ENCODE peak calls at places on chromosomes 13 and 19, in five cellular contexts. One of them, this sample, is unnamed.

GRCh38 chr13:45441633-45442032 is 23.1 kb upstream of the COG3 start:
- DNase-seq in H9: no peak
- DNase-seq in neuronal stem cell: no peak
- DNase-seq in mesenchymal stem cell: peak
- DNase-seq in H1: no peak
- DNase-seq in this sample: no peak

GRCh38 chr13:50320297-50320862 is 305.1 kb downstream of the KCNRG start:
- DNase-seq in H9: no peak
- DNase-seq in neuronal stem cell: no peak
- DNase-seq in mesenchymal stem cell: peak
- DNase-seq in H1: no peak
- DNase-seq in this sample: no peak

GRCh38 chr13:94419304-94419943 is 60.1 kb downstream of the DCT start:
- DNase-seq in H9: no peak
- DNase-seq in neuronal stem cell: no peak
- DNase-seq in mesenchymal stem cell: peak
- DNase-seq in H1: no peak
- DNase-seq in this sample: no peak

GRCh38 chr19:4172861-4173473 is 9.4 kb downstream of the SIRT6 start:
- DNase-seq in H9: peak
- DNase-seq in neuronal stem cell: peak
- DNase-seq in mesenchymal stem cell: peak
- DNase-seq in H1: no peak
- DNase-seq in this sample: peak

GRCh38 chr19:3220576-3220975 is 3.9 kb upstream of the CELF5 start:
- DNase-seq in H9: no peak
- DNase-seq in neuronal stem cell: no peak
- DNase-seq in mesenchymal stem cell: no peak
- DNase-seq in H1: no peak
- DNase-seq in this sample: no peak

GRCh38 chr13:50241479-50241878 is 226.2 kb downstream of the KCNRG start:
- DNase-seq in H9: no peak
- DNase-seq in neuronal stem cell: no peak
- DNase-seq in mesenchymal stem cell: peak
- DNase-seq in H1: no peak
- DNase-seq in this sample: no peak

GRCh38 chr19:16025108-16026101 is 50.9 kb upstream of the TPM4 start:
- DNase-seq in H9: peak
- DNase-seq in neuronal stem cell: no peak
- DNase-seq in mesenchymal stem cell: peak
- DNase-seq in H1: no peak
- DNase-seq in this sample: peak

GRCh38 chr13:95524270-95524901 is 28.1 kb upstream of the CLDN10 start:
- DNase-seq in H9: no peak
- DNase-seq in neuronal stem cell: no peak
- DNase-seq in mesenchymal stem cell: no peak
- DNase-seq in H1: no peak
- DNase-seq in this sample: no peak

GRCh38 chr19:56476671-56477428 is at the start of gene ZNF667:
- DNase-seq in H9: no peak
- DNase-seq in neuronal stem cell: peak
- DNase-seq in mesenchymal stem cell: peak
- DNase-seq in H1: no peak
- DNase-seq in this sample: peak

GRCh38 chr13:27795718-27796019 is 3.4 kb downstream of the GSX1 start:
- DNase-seq in H9: no peak
- DNase-seq in neuronal stem cell: no peak
- DNase-seq in mesenchymal stem cell: no peak
- DNase-seq in H1: no peak
- DNase-seq in this sample: no peak

GRCh38 chr13:27794075-27794691 is 1.9 kb downstream of the GSX1 start:
- DNase-seq in H9: no peak
- DNase-seq in neuronal stem cell: no peak
- DNase-seq in mesenchymal stem cell: no peak
- DNase-seq in H1: no peak
- DNase-seq in this sample: no peak

GRCh38 chr13:27794921-27795717 is 2.8 kb downstream of the GSX1 start:
- DNase-seq in H9: peak
- DNase-seq in neuronal stem cell: no peak
- DNase-seq in mesenchymal stem cell: no peak
- DNase-seq in H1: no peak
- DNase-seq in this sample: no peak

GRCh38 chr13:27796544-27797227 is 4.4 kb downstream of the GSX1 start:
- DNase-seq in H9: no peak
- DNase-seq in neuronal stem cell: no peak
- DNase-seq in mesenchymal stem cell: no peak
- DNase-seq in H1: no peak
- DNase-seq in this sample: no peak

DNA sequence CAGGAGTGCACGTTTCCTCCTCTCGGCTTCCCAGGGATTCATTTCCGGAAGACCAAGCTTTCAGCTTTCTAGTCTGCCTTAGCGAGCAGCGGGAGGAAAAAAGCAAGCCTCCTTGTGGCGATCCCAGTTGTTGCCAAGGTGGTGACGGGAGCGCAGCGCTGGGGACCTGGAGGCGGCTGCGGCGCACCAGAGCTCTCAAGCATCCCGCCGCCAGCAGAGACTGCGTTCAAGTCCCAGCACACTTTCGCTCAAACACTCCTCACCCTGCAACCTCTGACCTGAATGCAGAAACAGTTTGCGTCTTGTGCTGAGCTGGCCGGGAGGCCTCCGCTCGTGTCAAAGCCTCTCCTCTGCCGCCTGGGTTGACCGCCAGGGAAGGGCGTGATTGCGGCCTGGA is 4.9 kb downstream of the GSX1 start:
- DNase-seq in H9: peak
- DNase-seq in neuronal stem cell: peak
- DNase-seq in mesenchymal stem cell: peak
- DNase-seq in H1: no peak
- DNase-seq in this sample: peak
- H2BK12ac ChIP-seq in H9: no peak
- H2BK12ac ChIP-seq in neuronal stem cell: no peak
- H2BK12ac ChIP-seq in mesenchymal stem cell: no peak
- H2BK12ac ChIP-seq in H1: no peak
- H2BK12ac ChIP-seq in this sample: no peak

GRCh38 chr19:18608102-18608804 is 1.7 kb upstream of the CRLF1 start:
- DNase-seq in H9: no peak
- DNase-seq in neuronal stem cell: no peak
- DNase-seq in mesenchymal stem cell: no peak
- DNase-seq in H1: no peak
- DNase-seq in this sample: no peak

GRCh38 chr19:18605546-18606280 is 886 bp downstream of the CRLF1 start:
- DNase-seq in H9: no peak
- DNase-seq in neuronal stem cell: no peak
- DNase-seq in mesenchymal stem cell: no peak
- DNase-seq in H1: no peak
- DNase-seq in this sample: no peak

GRCh38 chr19:18605196-18605545 is 1.4 kb downstream of the CRLF1 start:
- DNase-seq in H9: no peak
- DNase-seq in neuronal stem cell: no peak
- DNase-seq in mesenchymal stem cell: no peak
- DNase-seq in H1: no peak
- DNase-seq in this sample: no peak

GRCh38 chr19:18607222-18608101 is 863 bp upstream of the CRLF1 start:
- DNase-seq in H9: no peak
- DNase-seq in neuronal stem cell: no peak
- DNase-seq in mesenchymal stem cell: no peak
- DNase-seq in H1: no peak
- DNase-seq in this sample: no peak

GRCh38 chr19:18606281-18607221 is at the start of gene CRLF1:
- DNase-seq in H9: no peak
- DNase-seq in neuronal stem cell: no peak
- DNase-seq in mesenchymal stem cell: no peak
- DNase-seq in H1: no peak
- DNase-seq in this sample: no peak
- H2BK12ac ChIP-seq in H9: no peak
- H2BK12ac ChIP-seq in neuronal stem cell: peak
- H2BK12ac ChIP-seq in mesenchymal stem cell: no peak
- H2BK12ac ChIP-seq in H1: peak
- H2BK12ac ChIP-seq in this sample: no peak

DNA sequence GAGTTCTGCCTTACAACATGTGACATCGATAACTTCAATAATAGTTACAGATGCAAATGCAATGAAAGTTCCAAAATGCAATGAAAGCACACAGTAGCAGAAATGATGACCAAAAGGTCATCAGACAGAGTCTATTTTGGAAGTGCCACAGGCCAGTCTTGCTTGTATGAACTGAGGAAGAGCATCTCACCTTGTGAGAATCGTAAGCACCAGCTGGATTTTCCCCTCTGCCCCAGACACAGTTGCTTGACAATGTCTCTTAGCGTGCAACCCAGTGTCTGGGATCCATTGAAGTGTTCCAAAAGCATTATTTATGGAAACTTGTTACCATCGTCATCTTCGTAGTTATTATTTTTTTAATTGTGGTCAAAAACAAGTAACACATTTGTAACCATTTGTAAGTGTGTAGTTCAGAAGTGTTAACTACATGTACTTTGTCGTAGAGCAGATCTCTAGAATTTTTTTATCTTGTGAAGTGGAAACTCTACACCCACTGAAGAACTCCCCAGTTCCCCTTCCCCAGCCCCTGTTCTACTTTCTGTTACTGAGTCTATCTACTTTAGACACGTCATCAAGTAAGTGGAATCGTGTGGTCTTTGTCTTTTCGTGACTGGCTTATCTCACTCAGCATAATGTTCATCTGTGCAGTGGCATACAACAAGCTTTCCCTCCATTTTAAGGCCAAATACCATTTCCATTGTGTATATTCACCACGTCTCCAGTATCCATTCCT is 170.0 kb upstream of the RNF113B start:
- DNase-seq in H9: no peak
- DNase-seq in neuronal stem cell: no peak
- DNase-seq in mesenchymal stem cell: no peak
- DNase-seq in H1: no peak
- DNase-seq in this sample: no peak
- H2BK12ac ChIP-seq in H9: no peak
- H2BK12ac ChIP-seq in neuronal stem cell: no peak
- H2BK12ac ChIP-seq in mesenchymal stem cell: no peak
- H2BK12ac ChIP-seq in H1: no peak
- H2BK12ac ChIP-seq in this sample: no peak

GRCh38 chr19:21466627-21467026 is 38.8 kb upstream of the ZNF429 start:
- DNase-seq in H9: no peak
- DNase-seq in neuronal stem cell: no peak
- DNase-seq in mesenchymal stem cell: no peak
- DNase-seq in H1: no peak
- DNase-seq in this sample: no peak
- H2BK12ac ChIP-seq in H9: no peak
- H2BK12ac ChIP-seq in neuronal stem cell: no peak
- H2BK12ac ChIP-seq in mesenchymal stem cell: no peak
- H2BK12ac ChIP-seq in H1: no peak
- H2BK12ac ChIP-seq in this sample: no peak

DNA sequence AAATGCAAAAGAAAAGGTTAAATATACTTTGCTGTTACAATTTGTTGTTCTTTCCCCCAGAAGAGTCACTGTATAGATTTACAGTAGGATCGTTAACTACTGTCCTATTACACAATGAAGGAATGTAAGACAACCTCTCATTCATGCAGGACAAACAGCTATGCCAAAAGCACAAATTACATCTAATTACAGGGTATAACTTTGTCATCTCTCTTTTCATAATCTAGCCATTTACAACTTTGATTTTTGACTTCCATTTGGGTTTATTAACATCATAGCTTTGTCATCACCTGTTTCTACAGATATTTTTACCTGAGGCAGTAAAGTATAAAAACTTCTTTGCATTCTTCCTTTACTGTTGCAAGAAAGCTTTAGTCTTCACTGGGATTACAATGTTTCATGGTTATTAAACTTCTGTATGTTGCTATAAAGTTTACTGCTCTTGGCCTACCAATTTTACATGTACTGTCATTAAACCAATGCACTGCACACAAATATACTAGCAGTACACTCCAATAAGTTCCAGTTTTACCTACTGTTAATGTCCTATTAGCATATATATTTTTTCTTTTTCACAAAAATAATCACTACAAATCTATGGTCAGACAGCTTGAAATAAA is 18.9 kb downstream of the MICU2 start:
- DNase-seq in H9: no peak
- DNase-seq in neuronal stem cell: no peak
- DNase-seq in mesenchymal stem cell: no peak
- DNase-seq in H1: no peak
- DNase-seq in this sample: peak
- H2BK12ac ChIP-seq in H9: no peak
- H2BK12ac ChIP-seq in neuronal stem cell: no peak
- H2BK12ac ChIP-seq in mesenchymal stem cell: no peak
- H2BK12ac ChIP-seq in H1: no peak
- H2BK12ac ChIP-seq in this sample: no peak

GRCh38 chr19:50947123-50947522 is 5.7 kb downstream of the KLK5 start:
- DNase-seq in H9: no peak
- DNase-seq in neuronal stem cell: no peak
- DNase-seq in mesenchymal stem cell: no peak
- DNase-seq in H1: no peak
- DNase-seq in this sample: no peak
- H2BK12ac ChIP-seq in H9: no peak
- H2BK12ac ChIP-seq in neuronal stem cell: no peak
- H2BK12ac ChIP-seq in mesenchymal stem cell: no peak
- H2BK12ac ChIP-seq in H1: no peak
- H2BK12ac ChIP-seq in this sample: no peak

GRCh38 chr13:81197483-81197882 is 856.6 kb upstream of the SPRY2 start:
- DNase-seq in H9: no peak
- DNase-seq in neuronal stem cell: no peak
- DNase-seq in mesenchymal stem cell: no peak
- DNase-seq in H1: no peak
- DNase-seq in this sample: no peak
- H2BK12ac ChIP-seq in H9: no peak
- H2BK12ac ChIP-seq in neuronal stem cell: no peak
- H2BK12ac ChIP-seq in mesenchymal stem cell: no peak
- H2BK12ac ChIP-seq in H1: no peak
- H2BK12ac ChIP-seq in this sample: no peak

This sample was measured in trophoblast cell.